ENCODE peak calls at places on chromosomes 13 and 19, in five cellular contexts. D, R, C, S and A are unnamed samples.

GRCh38 chr19:4567584-4568071 is 8.1 kb upstream of the SEMA6B start:
- DNase-seq in R (peak; percentile 46), S (peak; percentile 70), D (no peak), C (peak; percentile 61), A (no peak)

GRCh38 chr13:78137404-78138142 is 218.9 kb upstream of the EDNRB start:
- DNase-seq in R (peak; percentile 82), C (no peak), S (no peak), D (peak; percentile 36), A (peak; percentile 36)

GRCh38 chr13:71820699-71821098 is 46.3 kb downstream of the DACH1 start:
- DNase-seq in D (no peak), C (no peak), R (no peak), S (no peak), A (no peak)

GRCh38 chr13:21546372-21546771 is 57.6 kb downstream of the MICU2 start:
- DNase-seq in R (no peak), D (no peak), C (no peak), S (no peak), A (no peak)

GRCh38 chr13:111658150-111659100 is 338.0 kb downstream of the TEX29 start:
- DNase-seq in C (peak; percentile 2), S (no peak), R (peak; percentile 16), D (no peak), A (no peak)

GRCh38 chr13:112969692-112970338 is 801 bp downstream of the MCF2L start:
- DNase-seq in S (no peak), C (no peak), R (no peak), D (no peak), A (no peak)

GRCh38 chr13:109096101-109096500 is 466.7 kb downstream of the MYO16 start:
- DNase-seq in S (no peak), C (no peak), D (no peak), R (no peak), A (no peak)

GRCh38 chr13:112143753-112144615 is 77.0 kb downstream of the SOX1 start:
- DNase-seq in C (no peak), D (no peak), S (no peak), R (no peak), A (no peak)

GRCh38 chr19:40737102-40737644 is 13.1 kb downstream of the ACTMAP start:
- DNase-seq in R (no peak), S (peak; percentile 58), C (no peak), D (no peak), A (no peak)

GRCh38 chr19:43731854-43732253 is 16.0 kb downstream of the IRGC start:
- DNase-seq in C (no peak), S (no peak), D (no peak), R (no peak), A (no peak)

GRCh38 chr13:102854675-102855074 is 8.8 kb downstream of the ERCC5 start:
- DNase-seq in R (no peak), C (no peak), S (no peak), D (no peak), A (no peak)

GRCh38 chr19:49977111-49977510 is 16.1 kb upstream of the SIGLEC11 start:
- DNase-seq in D (no peak), R (no peak), S (no peak), C (no peak), A (no peak)

GRCh38 chr13:40189426-40189825 is 477.0 kb downstream of the FOXO1 start:
- DNase-seq in D (no peak), S (no peak), C (no peak), R (no peak), A (no peak)

GRCh38 chr13:98142427-98143156 is at the start of gene FARP1:
- DNase-seq in R (peak; percentile 95), S (peak; percentile 83), C (peak; percentile 91), D (peak; percentile 86), A (peak; percentile 52)

GRCh38 chr13:20997301-20998061 is 63.9 kb downstream of the LATS2 start:
- DNase-seq in R (no peak), D (no peak), S (peak; percentile 82), C (no peak), A (peak; percentile 95)